ENCODE peak calls at places on chromosome 16, in five cellular contexts. H is DND-41, Y is colonic mucosa, F is GM23338, A is adrenal gland. O is an unnamed sample.

GRCh38 chr16:14121872-14122271 is 50.8 kb downstream of the MRTFB start:
- DNase-seq in H (no peak), Y (no peak), F (no peak), A (no peak), O (no peak)

GRCh38 chr16:27323781-27324561 is 10.2 kb downstream of the IL4R start:
- DNase-seq in H (no peak), Y (no peak), F (no peak), A (no peak), O (no peak)

GRCh38 chr16:3095869-3096268 is 3.2 kb downstream of the ZSCAN10 start:
- DNase-seq in H (peak; percentile 35), Y (no peak), F (peak; percentile 63), A (no peak), O (no peak)

GRCh38 chr16:2298621-2299020 is 30.7 kb upstream of the RNPS1 start:
- DNase-seq in H (no peak), Y (no peak), F (no peak), A (no peak), O (no peak)

GRCh38 chr16:67029249-67030096 is 524 bp downstream of the CBFB start:
- DNase-seq in H (peak; percentile 60), Y (peak; percentile 71), F (peak; percentile 25), A (peak; percentile 58), O (peak; percentile 73)

GRCh38 chr16:80300876-80301275 is 239.9 kb upstream of the DYNLRB2 start:
- DNase-seq in H (no peak), Y (no peak), F (no peak), A (no peak), O (no peak)

GRCh38 chr16:1914084-1914608 is 4.1 kb downstream of the HS3ST6 start:
- DNase-seq in H (no peak), Y (peak; percentile 56), F (no peak), A (no peak), O (no peak)

GRCh38 chr16:2518823-2519710 is 1.1 kb upstream of the AMDHD2 start:
- DNase-seq in H (no peak), Y (no peak), F (no peak), A (no peak), O (peak; percentile 16)

GRCh38 chr16:27220991-27221390 is 17.7 kb downstream of the KDM8 start:
- DNase-seq in H (no peak), Y (no peak), F (no peak), A (no peak), O (no peak)

GRCh38 chr16:1193143-1193824 is 31.8 kb downstream of the TPSG1 start:
- DNase-seq in H (no peak), Y (no peak), F (no peak), A (no peak), O (no peak)

GRCh38 chr16:9821970-9822369 is 360.3 kb downstream of the GRIN2A start:
- DNase-seq in H (no peak), Y (no peak), F (peak; percentile 47), A (no peak), O (no peak)

GRCh38 chr16:49596119-49596518 is 222.5 kb downstream of the C16orf78 start:
- DNase-seq in H (no peak), Y (no peak), F (no peak), A (no peak), O (no peak)

GRCh38 chr16:4214215-4214621 is 27.7 kb downstream of the SRL start:
- DNase-seq in H (no peak), Y (no peak), F (no peak), A (peak; percentile 80), O (no peak)

GRCh38 chr16:69481901-69482341 is 57.5 kb downstream of the CYB5B start:
- DNase-seq in H (no peak), Y (peak; percentile 50), F (peak; percentile 47), A (peak; percentile 91), O (peak; percentile 91)

GRCh38 chr16:3065069-3065741 is at the start of gene IL32:
- DNase-seq in H (peak; percentile 67), Y (peak; percentile 92), F (no peak), A (peak; percentile 84), O (peak; percentile 54)

DNA sequence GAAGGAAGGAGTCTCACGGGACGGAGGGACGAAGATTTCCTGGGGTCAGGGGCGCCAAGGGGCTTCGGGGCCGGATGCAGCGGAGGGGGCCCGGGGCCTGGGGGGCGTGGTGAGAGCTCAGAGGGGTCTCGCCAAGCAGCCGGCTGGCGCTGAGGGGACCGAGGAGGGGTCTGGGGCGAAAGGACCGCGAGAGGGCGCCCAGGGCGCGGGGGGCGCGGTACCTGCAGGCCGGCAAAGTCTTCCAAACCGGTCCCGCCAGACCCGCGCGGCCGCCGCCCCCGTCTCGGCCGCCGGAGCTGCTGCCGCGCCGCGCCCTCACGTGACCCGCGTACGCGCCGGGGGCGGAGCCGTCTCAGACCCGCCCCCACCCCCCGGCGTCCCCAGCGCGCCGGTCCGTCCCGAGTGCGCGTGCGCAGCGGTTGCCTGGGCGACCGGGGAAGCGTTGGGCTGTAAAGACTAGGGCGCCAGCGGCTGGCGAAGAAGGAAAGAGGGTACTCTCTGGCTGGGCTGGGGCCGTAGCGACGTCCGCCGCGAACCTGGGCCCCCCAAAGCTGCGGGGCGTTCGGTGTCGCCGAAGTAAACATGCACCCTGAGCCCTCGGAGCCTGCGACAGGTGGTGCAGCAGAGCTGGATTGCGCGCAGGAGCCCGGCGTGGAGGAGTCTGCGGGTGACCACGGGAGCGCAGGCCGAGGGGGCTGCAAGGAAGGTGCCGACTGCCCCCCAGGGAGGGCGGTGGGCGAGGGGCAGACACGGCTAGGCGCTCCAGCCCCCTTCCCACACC is at the start of the genes DNAAF1 and HSDL1:
- DNase-seq in H (peak; percentile 91), Y (peak; percentile 95), F (peak; percentile 91), A (peak; percentile 88), O (peak; percentile 90)
- TF ChIP-seq CTCF in H (no peak), Y (no peak), F (no peak), A (no peak), O (no peak)

GRCh38 chr16:11080327-11080967 is 136.1 kb downstream of the CLEC16A start:
- DNase-seq in H (no peak), Y (no peak), F (no peak), A (no peak), O (no peak)
- H3K4me3 ChIP-seq in H (no peak overlapping the region), Y (no peak overlapping the region), F (no peak overlapping the region), A (no peak overlapping the region), O (no peak overlapping the region)

DNA sequence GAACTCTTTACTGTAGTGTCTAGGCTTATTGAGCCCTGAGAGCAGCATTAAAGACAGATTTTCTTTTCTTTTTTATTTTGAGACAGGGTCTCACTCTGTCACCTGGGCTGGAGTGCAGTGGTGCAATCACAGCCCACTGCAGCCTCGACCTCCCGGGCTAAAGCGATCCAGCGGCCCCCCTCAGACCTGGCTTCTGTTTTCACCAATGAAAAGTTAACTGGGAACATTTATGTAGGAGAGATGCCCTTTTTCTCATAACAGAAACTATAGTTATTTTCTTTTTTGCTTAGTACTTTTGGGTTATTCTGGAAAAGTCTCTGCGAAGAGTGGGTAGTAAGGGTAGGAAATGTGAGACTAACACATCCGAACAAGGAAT is 1.5 kb downstream of the MAP1LC3B start:
- DNase-seq in H (no peak), Y (no peak), F (no peak), A (no peak), O (no peak)
- H3K27ac ChIP-seq in H (no peak overlapping the region), Y (peak overlapping the region; percentile 95), F (no peak overlapping the region), A (peak overlapping the region; percentile 97), O (no peak overlapping the region)

GRCh38 chr16:56316545-56316944 is 108.8 kb downstream of the AMFR start:
- DNase-seq in H (no peak), Y (no peak), F (no peak), A (no peak), O (no peak)
- TF ChIP-seq CTCF in H (no peak), Y (no peak), F (peak; percentile 37), A (no peak), O (no peak)

GRCh38 chr16:57866529-57866918 is 64.2 kb upstream of the KIFC3 start:
- DNase-seq in H (no peak), Y (no peak), F (no peak), A (no peak), O (no peak)

GRCh38 chr16:57867000-57867561 is 64.8 kb upstream of the KIFC3 start:
- DNase-seq in H (no peak), Y (no peak), F (no peak), A (no peak), O (no peak)

GRCh38 chr16:57862698-57863433 is 60.6 kb upstream of the KIFC3 start:
- DNase-seq in H (no peak), Y (peak; percentile 21), F (peak; percentile 28), A (no peak), O (no peak)

GRCh38 chr16:57865746-57866528 is 63.6 kb upstream of the KIFC3 start:
- DNase-seq in H (no peak), Y (no peak), F (no peak), A (no peak), O (no peak)

DNA sequence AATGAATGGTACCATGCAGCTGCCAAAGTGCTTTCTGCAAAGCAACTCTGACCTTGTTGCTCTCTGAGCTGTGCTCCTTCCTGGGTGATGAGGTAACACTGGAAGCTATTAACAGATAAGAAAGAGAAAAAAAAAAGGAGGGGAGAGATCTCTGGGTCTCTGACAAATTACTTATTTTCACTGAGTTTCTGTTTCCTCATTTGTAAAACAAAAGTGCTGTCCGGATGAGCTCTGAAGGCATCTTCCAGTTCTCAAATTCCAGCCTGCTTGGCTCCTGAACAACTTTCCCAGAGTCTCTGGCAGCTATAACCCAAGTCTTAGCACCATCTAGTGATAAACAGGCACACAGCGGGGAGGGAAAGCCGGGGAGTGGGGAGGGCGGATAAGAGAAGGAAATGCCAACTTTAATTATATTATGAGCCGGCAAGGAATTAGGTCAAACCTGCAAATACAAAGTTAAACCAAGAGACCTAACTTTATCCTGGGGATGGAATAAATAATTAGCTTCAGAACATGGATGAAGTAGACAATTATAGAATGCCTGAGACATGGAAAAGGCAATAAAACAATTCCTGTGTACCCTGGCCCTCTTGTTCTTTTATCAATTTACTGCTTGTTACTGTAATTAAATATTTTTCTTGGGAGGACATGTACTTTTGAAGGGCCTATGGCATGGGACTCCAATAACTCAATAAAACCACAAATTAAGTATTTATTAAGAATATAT is 61.3 kb upstream of the KIFC3 start:
- DNase-seq in H (no peak), Y (peak; percentile 58), F (peak; percentile 88), A (peak; percentile 81), O (peak; percentile 41)
- H3K4me3 ChIP-seq in H (no peak overlapping the region), Y (no peak overlapping the region), F (no peak overlapping the region), A (no peak overlapping the region), O (no peak overlapping the region)

DNA sequence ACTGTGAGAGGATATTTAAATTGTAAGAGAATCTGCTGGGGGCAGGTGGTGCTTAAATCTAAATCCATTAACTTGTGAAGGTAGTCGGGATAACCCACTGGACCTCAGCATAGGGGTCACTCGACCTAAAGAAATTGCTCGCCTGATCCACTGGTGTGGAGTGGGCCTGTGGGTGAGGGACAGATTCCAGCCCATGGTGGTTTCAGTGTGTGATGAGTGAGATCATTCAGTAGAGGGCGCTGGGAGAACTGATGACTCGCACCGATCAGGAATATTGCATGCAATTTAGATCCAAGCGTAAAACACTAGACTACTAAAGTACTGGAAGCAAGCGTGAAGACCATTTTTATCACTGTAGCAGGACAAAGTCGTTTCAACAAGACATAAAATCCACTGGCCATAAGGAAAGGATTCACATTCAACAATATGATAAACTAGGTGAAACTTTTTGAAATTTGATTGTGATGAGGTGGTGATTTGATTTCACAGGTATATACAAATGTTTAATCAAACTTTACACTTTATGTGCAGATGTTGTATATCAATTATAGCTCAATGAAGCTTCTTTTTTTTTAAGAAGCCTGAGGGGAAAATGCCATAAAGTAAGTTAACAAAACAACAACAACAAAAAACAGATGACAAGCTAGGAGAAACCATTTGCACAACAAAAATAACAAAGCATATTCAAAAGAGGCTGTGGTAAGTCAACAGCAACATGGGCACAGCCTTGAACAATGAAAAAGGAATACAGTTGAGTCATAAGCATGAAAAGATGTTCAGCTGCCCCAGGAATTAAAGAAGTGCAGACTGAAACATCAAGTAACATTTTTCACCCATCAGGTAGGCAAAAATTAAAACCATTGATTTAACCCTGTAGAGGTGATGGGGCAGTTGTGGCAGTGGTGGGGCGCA is 7.5 kb upstream of the TMEM170A start:
- DNase-seq in H (peak; percentile 37), Y (peak; percentile 68), F (peak; percentile 82), A (peak; percentile 60), O (no peak)
- H3K27ac ChIP-seq in H (no peak overlapping the region), Y (no peak overlapping the region), F (peak overlapping the region; percentile 52), A (no peak overlapping the region), O (no peak overlapping the region)